ENCODE peak calls at places on chromosome 1, in four cellular contexts. W is activated CD4-positive, alpha-beta T cell treated with anti-CD3 and anti-CD28 coated beads, Interleukin-2, amount 50 U/mL, for 24 hours; J is activated CD8-positive, alpha-beta memory T cell treated with anti-CD3 and anti-CD28 coated beads, Interleukin-2, amount 50 U/mL, for 4 hours; B is transverse colon. R is an unnamed sample.

GRCh38 chr1:225596736-225597135 is 56.2 kb downstream of the ENAH start:
- DNase-seq in W (no peak), J (no peak), B (no peak), R (no peak)

GRCh38 chr1:46517010-46517600 is 27.5 kb downstream of the DMBX1 start:
- DNase-seq in W (no peak), J (no peak), B (peak), R (no peak)

GRCh38 chr1:64969305-64970066 is 3.1 kb upstream of the JAK1 start:
- DNase-seq in W (no peak), J (no peak), B (no peak), R (peak)

GRCh38 chr1:172135076-172135672 is 285.3 kb upstream of the C1orf105 start:
- DNase-seq in W (no peak), J (no peak), B (peak), R (no peak)

GRCh38 chr1:226702957-226703831 is 35.9 kb downstream of the ITPKB start:
- DNase-seq in W (peak), J (peak), B (peak), R (peak)

GRCh38 chr1:160261526-160261877 is 847 bp downstream of the DCAF8 start:
- DNase-seq in W (peak), J (peak), B (peak), R (peak)

GRCh38 chr1:244075247-244075722 is 24.2 kb downstream of the ZBTB18 start:
- DNase-seq in W (no peak), J (no peak), B (no peak), R (no peak)

GRCh38 chr1:215539803-215540575 is 27.1 kb upstream of the KCTD3 start:
- DNase-seq in W (no peak), J (no peak), B (peak), R (peak)

GRCh38 chr1:84603941-84604830 is 29.9 kb upstream of the CTBS start:
- DNase-seq in W (no peak), J (no peak), B (no peak), R (peak)

GRCh38 chr1:228370439-228370940 is 36.1 kb downstream of the TRIM11 start:
- DNase-seq in W (no peak), J (no peak), B (no peak), R (no peak)

GRCh38 chr1:2977886-2978611 is 43.2 kb upstream of the ACTRT2 start:
- DNase-seq in W (no peak), J (peak), B (no peak), R (no peak)

GRCh38 chr1:204377800-204378608 is 18.3 kb upstream of the PLEKHA6 start:
- DNase-seq in W (no peak), J (peak), B (peak), R (no peak)

GRCh38 chr1:209883341-209883971 is 54.6 kb upstream of the SYT14 start:
- DNase-seq in W (no peak), J (no peak), B (no peak), R (peak)

GRCh38 chr1:110211503-110212164 is 1.5 kb downstream of the KCNC4 start:
- DNase-seq in W (peak), J (peak), B (no peak), R (no peak)

GRCh38 chr1:57605933-57606332 is 182.1 kb upstream of the DAB1 start:
- DNase-seq in W (no peak), J (no peak), B (no peak), R (no peak)

GRCh38 chr1:214464303-214465287 is 86.8 kb downstream of the PTPN14 start:
- DNase-seq in W (no peak), J (no peak), B (no peak), R (no peak)

GRCh38 chr1:179087665-179088064 is 5.8 kb downstream of the TOR3A start:
- DNase-seq in W (no peak), J (no peak), B (peak), R (no peak)

GRCh38 chr1:20008391-20008841 is 29.0 kb upstream of the PLA2G2A start:
- DNase-seq in W (no peak), J (no peak), B (no peak), R (peak)

GRCh38 chr1:159088050-159088449 is 11.5 kb upstream of the AIM2 start:
- DNase-seq in W (no peak), J (no peak), B (no peak), R (peak)

GRCh38 chr1:161092621-161093028 is 3.3 kb upstream of the NECTIN4 start:
- DNase-seq in W (peak), J (peak), B (no peak), R (no peak)

GRCh38 chr1:228003461-228004330 is 3.1 kb upstream of the WNT3A start:
- DNase-seq in W (no peak), J (no peak), B (no peak), R (no peak)

GRCh38 chr1:33050221-33051076 is 13.8 kb upstream of the AK2 start:
- DNase-seq in W (no peak), J (no peak), B (no peak), R (peak)

GRCh38 chr1:236159704-236160539 is 17.6 kb downstream of the GPR137B start:
- DNase-seq in W (no peak), J (no peak), B (peak), R (no peak)

GRCh38 chr1:47243910-47244309 is 11.9 kb upstream of the TAL1 start:
- DNase-seq in W (no peak), J (no peak), B (no peak), R (no peak)

R was measured in fibroblast of the aortic adventitia.